ENCODE peak calls at places on chromosome 13, in six cellular contexts. H, J, S, K, T and I are unnamed samples.

GRCh38 chr13:46386996-46387851 is at the start of gene RUBCNL:
- DNase-seq in T (no peak), S (peak), J (peak), H (peak), K (peak), I (no peak)

GRCh38 chr13:38381840-38382239 is 32.2 kb downstream of the UFM1 start:
- DNase-seq in J (no peak), K (peak), H (no peak), T (no peak), S (no peak), I (no peak)

GRCh38 chr13:107866007-107866665 is 349.2 kb downstream of the LIG4 start:
- DNase-seq in J (no peak), T (no peak), H (peak), K (peak), S (no peak), I (no peak)

GRCh38 chr13:47112205-47112896 is 215.5 kb upstream of the HTR2A start:
- DNase-seq in K (no peak), S (no peak), H (peak), J (peak), T (no peak), I (no peak)

GRCh38 chr13:65638572-65639168 is 1591.5 kb downstream of the PCDH9 start:
- DNase-seq in K (peak), H (peak), T (no peak), S (no peak), J (peak), I (no peak)

GRCh38 chr13:91167706-91168459 is 179.6 kb upstream of the MIR17HG start:
- DNase-seq in S (no peak), J (no peak), K (peak), H (no peak), T (no peak), I (no peak)

GRCh38 chr13:29472317-29472961 is 123.0 kb downstream of the SLC7A1 start:
- DNase-seq in T (peak), H (peak), K (peak), J (peak), S (peak), I (peak)

GRCh38 chr13:60211548-60211947 is 47.8 kb upstream of the DIAPH3 start:
- DNase-seq in S (no peak), K (no peak), T (no peak), J (no peak), H (no peak), I (no peak)

GRCh38 chr13:113854238-113855011 is 9.5 kb downstream of the GAS6 start:
- DNase-seq in T (no peak), J (no peak), H (peak), S (peak), K (peak), I (peak)

GRCh38 chr13:112963641-112964040 is 5.4 kb upstream of the MCF2L start:
- DNase-seq in S (no peak), T (no peak), J (no peak), H (no peak), K (no peak), I (no peak)

GRCh38 chr13:99892189-99892588 is 79.4 kb downstream of the ZIC5 start:
- DNase-seq in H (no peak), K (no peak), T (no peak), J (no peak), S (no peak), I (no peak)

GRCh38 chr13:40247845-40248244 is 418.6 kb downstream of the FOXO1 start:
- DNase-seq in J (peak), H (no peak), T (no peak), S (no peak), K (no peak), I (no peak)

GRCh38 chr13:52868190-52868589 is 19.8 kb upstream of the PCDH8 start:
- DNase-seq in K (no peak), T (no peak), H (no peak), J (no peak), S (no peak), I (no peak)

GRCh38 chr13:44331446-44331845 is 42.2 kb upstream of the SERP2 start:
- DNase-seq in K (no peak), J (no peak), H (no peak), T (no peak), S (no peak), I (no peak)

GRCh38 chr13:70191034-70191433 is 82.8 kb upstream of the KLHL1 start:
- DNase-seq in T (no peak), H (no peak), J (no peak), K (no peak), S (no peak), I (no peak)

GRCh38 chr13:114077121-114077937 is 55.1 kb downstream of the RASA3 start:
- DNase-seq in H (no peak), S (no peak), T (no peak), K (no peak), J (no peak), I (no peak)

GRCh38 chr13:102724923-102725322 is 30.1 kb upstream of the METTL21C start:
- DNase-seq in J (peak), T (no peak), H (peak), K (peak), S (no peak), I (no peak)

GRCh38 chr13:45768668-45769067 is 66.5 kb downstream of the CBY2 start:
- DNase-seq in K (no peak), S (no peak), T (no peak), J (no peak), H (no peak), I (no peak)

GRCh38 chr13:70253411-70253810 is 145.2 kb upstream of the KLHL1 start:
- DNase-seq in K (no peak), S (no peak), T (no peak), J (peak), H (no peak), I (no peak)

GRCh38 chr13:94435604-94436226 is 43.8 kb downstream of the DCT start:
- DNase-seq in T (no peak), S (no peak), K (no peak), H (peak), J (peak), I (no peak)

GRCh38 chr13:26601669-26602068 is 44.2 kb downstream of the WASF3 start:
- DNase-seq in K (peak), S (no peak), J (peak), H (no peak), T (no peak), I (no peak)

GRCh38 chr13:108463365-108463764 is 166.0 kb upstream of the MYO16 start:
- DNase-seq in S (no peak), H (peak), T (no peak), J (peak), K (no peak), I (no peak)

GRCh38 chr13:96052655-96053002 is 572 bp downstream of the UGGT2 start:
- DNase-seq in J (peak), K (no peak), H (peak), T (no peak), S (no peak), I (no peak)

GRCh38 chr13:111251646-111252448 is 68.6 kb upstream of the TEX29 start:
- DNase-seq in T (no peak), K (no peak), S (no peak), H (no peak), J (no peak), I (no peak)

GRCh38 chr13:39263033-39263432 is 224.8 kb downstream of the NHLRC3 start:
- DNase-seq in J (peak), S (no peak), K (peak), T (no peak), H (peak), I (peak)

GRCh38 chr13:43520331-43520730 is 266.4 kb downstream of the ENOX1 start:
- DNase-seq in J (no peak), S (no peak), H (no peak), K (no peak), T (no peak), I (no peak)

GRCh38 chr13:99465454-99465853 is 35.8 kb upstream of the TM9SF2 start:
- DNase-seq in K (no peak), T (no peak), H (no peak), J (no peak), S (no peak), I (no peak)

GRCh38 chr13:31485651-31486051 is 253.7 kb upstream of the RXFP2 start:
- DNase-seq in K (no peak), H (no peak), T (no peak), S (no peak), J (peak), I (no peak)

GRCh38 chr13:43195112-43195511 is 171.7 kb downstream of the DNAJC15 start:
- DNase-seq in J (no peak), S (no peak), K (no peak), H (no peak), T (no peak), I (no peak)

GRCh38 chr13:89865331-89865833 is 1482.1 kb upstream of the MIR17HG start:
- DNase-seq in J (peak), H (no peak), S (no peak), K (no peak), T (no peak), I (no peak)

GRCh38 chr13:50574731-50575130 is 268.8 kb downstream of the DLEU7 start:
- DNase-seq in J (no peak), T (no peak), S (no peak), K (peak), H (peak), I (no peak)

GRCh38 chr13:26037302-26037701 is 14.5 kb downstream of the SHISA2 start:
- DNase-seq in J (peak), K (no peak), S (no peak), T (no peak), H (no peak), I (no peak)

GRCh38 chr13:95970878-95971277 is 82.3 kb downstream of the UGGT2 start:
- DNase-seq in S (no peak), K (no peak), H (no peak), T (no peak), J (no peak), I (no peak)

GRCh38 chr13:23467048-23467931 is 33.8 kb upstream of the SACS start:
- DNase-seq in T (no peak), J (no peak), H (no peak), K (no peak), S (no peak), I (no peak)

GRCh38 chr13:23469901-23470525 is 36.5 kb upstream of the SACS start:
- DNase-seq in K (peak), S (no peak), J (no peak), T (no peak), H (peak), I (no peak)

GRCh38 chr13:23466144-23467002 is 32.9 kb upstream of the SACS start:
- DNase-seq in T (peak), K (peak), S (peak), J (peak), H (peak), I (peak)

GRCh38 chr13:23468811-23469210 is 35.3 kb upstream of the SACS start:
- DNase-seq in K (no peak), T (no peak), H (no peak), S (no peak), J (no peak), I (no peak)

DNA sequence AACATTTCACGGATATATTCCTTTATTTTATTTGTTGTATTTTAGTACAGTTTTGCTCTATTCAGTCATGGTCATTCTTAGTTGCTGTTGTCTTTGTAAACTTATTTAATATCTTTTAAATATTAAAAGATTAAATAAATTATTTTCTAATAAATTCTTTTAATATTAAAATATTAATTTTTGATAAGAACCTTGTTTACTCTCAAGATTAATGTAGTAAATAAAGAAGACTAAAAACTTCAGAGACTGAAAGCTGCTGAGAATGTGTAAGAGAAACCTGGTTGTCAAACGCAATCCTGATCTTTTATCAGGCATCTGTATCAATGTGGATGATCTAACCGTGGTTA is 34.4 kb upstream of the SACS start:
- DNase-seq in T (no peak), H (no peak), K (no peak), J (no peak), S (no peak), I (no peak)
- H3K4me3 ChIP-seq in T (no peak), H (no peak), K (no peak), J (no peak), S (no peak), I (no peak)

GRCh38 chr13:106568225-106569003 is 477 bp upstream of the ARGLU1 start:
- DNase-seq in T (no peak), S (no peak), K (no peak), H (no peak), J (no peak), I (no peak)
- H3K4me3 ChIP-seq in T (peak), S (peak), K (peak), H (peak), J (peak), I (peak)

DNA sequence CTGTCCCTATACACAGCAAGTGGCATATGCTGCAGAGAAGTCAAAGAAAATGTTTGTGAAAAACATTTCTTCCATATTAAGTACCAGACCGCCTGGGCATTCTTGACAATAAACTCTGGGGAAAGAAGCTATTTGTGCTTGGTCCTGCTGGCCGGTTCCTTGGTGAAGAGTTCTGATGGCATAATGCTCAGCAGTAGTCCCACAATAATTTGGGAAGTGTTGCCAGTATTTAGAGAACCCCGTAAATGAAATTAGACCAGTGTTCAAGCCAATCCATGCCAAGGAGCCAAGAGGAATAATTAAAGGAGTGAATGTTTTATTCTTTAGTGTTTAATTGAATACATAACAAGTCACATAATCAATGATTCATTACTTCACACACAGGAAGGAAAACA is 6.3 kb downstream of the KCTD12 start:
- DNase-seq in K (no peak), S (no peak), J (peak), T (no peak), H (no peak), I (no peak)
- H3K4me3 ChIP-seq in K (peak), S (no peak), J (no peak), T (peak), H (no peak), I (no peak)

GRCh38 chr13:35856084-35856483 is 275.1 kb downstream of the DCLK1 start:
- DNase-seq in T (no peak), S (no peak), J (no peak), H (no peak), K (no peak), I (no peak)
- H3K4me3 ChIP-seq in T (no peak), S (no peak), J (no peak), H (no peak), K (no peak), I (no peak)

GRCh38 chr13:51589793-51590192 is 5.5 kb downstream of the WDFY2 start:
- DNase-seq in H (no peak), K (no peak), S (no peak), T (no peak), J (no peak), I (no peak)
- H3K4me3 ChIP-seq in H (no peak), K (no peak), S (no peak), T (no peak), J (no peak), I (no peak)